ENCODE peak calls at places on chromosomes 16 and 17, in eight cellular contexts. One of them, this sample, is unnamed.

GRCh38 chr17:82661717-82662683 is 13.8 kb upstream of the WDR45B start:
- DNase-seq in NCI-H2107: no peak
- DNase-seq in suprapubic skin: no peak
- DNase-seq in activated T-cell treated with anti-CD3 and anti-CD28 coated beads for 1 hour: no peak
- DNase-seq in H7: no peak
- DNase-seq in NCI-H345: no peak
- DNase-seq in activated CD4-positive, alpha-beta T cell treated with anti-CD3 and anti-CD28 coated beads, Interleukin-2, amount 50 U/mL, for 48 hours: no peak
- DNase-seq in fibroblast of the conjunctiva: no peak
- DNase-seq in this sample: no peak

GRCh38 chr16:87642491-87642890 is 40.2 kb downstream of the JPH3 start:
- DNase-seq in activated CD4-positive, alpha-beta T cell treated with anti-CD3 and anti-CD28 coated beads, Interleukin-2, amount 50 U/mL, for 48 hours: no peak
- DNase-seq in activated T-cell treated with anti-CD3 and anti-CD28 coated beads for 1 hour: no peak
- DNase-seq in suprapubic skin: no peak
- DNase-seq in H7: no peak
- DNase-seq in fibroblast of the conjunctiva: no peak
- DNase-seq in NCI-H2107: no peak
- DNase-seq in NCI-H345: no peak
- DNase-seq in this sample: no peak

GRCh38 chr17:42122371-42123303 is at the start of gene HSPB9:
- DNase-seq in fibroblast of the conjunctiva: no peak
- DNase-seq in NCI-H345: no peak
- DNase-seq in H7: peak
- DNase-seq in activated T-cell treated with anti-CD3 and anti-CD28 coated beads for 1 hour: no peak
- DNase-seq in suprapubic skin: no peak
- DNase-seq in NCI-H2107: no peak
- DNase-seq in activated CD4-positive, alpha-beta T cell treated with anti-CD3 and anti-CD28 coated beads, Interleukin-2, amount 50 U/mL, for 48 hours: no peak
- DNase-seq in this sample: peak

GRCh38 chr17:15392326-15392739 is 50.9 kb upstream of the TEKT3 start:
- DNase-seq in activated CD4-positive, alpha-beta T cell treated with anti-CD3 and anti-CD28 coated beads, Interleukin-2, amount 50 U/mL, for 48 hours: no peak
- DNase-seq in H7: no peak
- DNase-seq in activated T-cell treated with anti-CD3 and anti-CD28 coated beads for 1 hour: no peak
- DNase-seq in fibroblast of the conjunctiva: peak
- DNase-seq in suprapubic skin: no peak
- DNase-seq in NCI-H345: no peak
- DNase-seq in NCI-H2107: no peak
- DNase-seq in this sample: no peak

GRCh38 chr16:89093602-89094251 is at the start of gene ACSF3:
- DNase-seq in fibroblast of the conjunctiva: no peak
- DNase-seq in NCI-H2107: no peak
- DNase-seq in NCI-H345: peak
- DNase-seq in activated T-cell treated with anti-CD3 and anti-CD28 coated beads for 1 hour: peak
- DNase-seq in H7: peak
- DNase-seq in suprapubic skin: no peak
- DNase-seq in activated CD4-positive, alpha-beta T cell treated with anti-CD3 and anti-CD28 coated beads, Interleukin-2, amount 50 U/mL, for 48 hours: peak
- DNase-seq in this sample: peak

GRCh38 chr17:32909787-32910369 is 18.1 kb upstream of the TMEM98 start:
- DNase-seq in activated T-cell treated with anti-CD3 and anti-CD28 coated beads for 1 hour: peak
- DNase-seq in NCI-H2107: peak
- DNase-seq in H7: peak
- DNase-seq in suprapubic skin: no peak
- DNase-seq in NCI-H345: peak
- DNase-seq in activated CD4-positive, alpha-beta T cell treated with anti-CD3 and anti-CD28 coated beads, Interleukin-2, amount 50 U/mL, for 48 hours: peak
- DNase-seq in fibroblast of the conjunctiva: peak
- DNase-seq in this sample: peak

GRCh38 chr17:73874008-73874407 is 229.8 kb upstream of the SDK2 start:
- DNase-seq in suprapubic skin: no peak
- DNase-seq in H7: no peak
- DNase-seq in activated T-cell treated with anti-CD3 and anti-CD28 coated beads for 1 hour: no peak
- DNase-seq in activated CD4-positive, alpha-beta T cell treated with anti-CD3 and anti-CD28 coated beads, Interleukin-2, amount 50 U/mL, for 48 hours: no peak
- DNase-seq in NCI-H2107: no peak
- DNase-seq in fibroblast of the conjunctiva: no peak
- DNase-seq in NCI-H345: no peak
- DNase-seq in this sample: no peak

GRCh38 chr16:50306287-50306686 is 39.9 kb downstream of the ADCY7 start:
- DNase-seq in activated T-cell treated with anti-CD3 and anti-CD28 coated beads for 1 hour: no peak
- DNase-seq in activated CD4-positive, alpha-beta T cell treated with anti-CD3 and anti-CD28 coated beads, Interleukin-2, amount 50 U/mL, for 48 hours: no peak
- DNase-seq in NCI-H2107: no peak
- DNase-seq in fibroblast of the conjunctiva: no peak
- DNase-seq in suprapubic skin: peak
- DNase-seq in H7: peak
- DNase-seq in NCI-H345: no peak
- DNase-seq in this sample: no peak

GRCh38 chr16:3611145-3611977 is at the start of gene SLX4:
- DNase-seq in suprapubic skin: peak
- DNase-seq in activated T-cell treated with anti-CD3 and anti-CD28 coated beads for 1 hour: peak
- DNase-seq in NCI-H2107: peak
- DNase-seq in fibroblast of the conjunctiva: peak
- DNase-seq in H7: peak
- DNase-seq in NCI-H345: peak
- DNase-seq in activated CD4-positive, alpha-beta T cell treated with anti-CD3 and anti-CD28 coated beads, Interleukin-2, amount 50 U/mL, for 48 hours: peak
- DNase-seq in this sample: peak

GRCh38 chr16:4496305-4496704 is 20.1 kb downstream of the HMOX2 start:
- DNase-seq in fibroblast of the conjunctiva: no peak
- DNase-seq in suprapubic skin: no peak
- DNase-seq in activated CD4-positive, alpha-beta T cell treated with anti-CD3 and anti-CD28 coated beads, Interleukin-2, amount 50 U/mL, for 48 hours: no peak
- DNase-seq in NCI-H2107: no peak
- DNase-seq in H7: no peak
- DNase-seq in activated T-cell treated with anti-CD3 and anti-CD28 coated beads for 1 hour: no peak
- DNase-seq in NCI-H345: no peak
- DNase-seq in this sample: no peak

This sample was measured in pancreas.